ENCODE peak calls at places on chromosomes 12 and 14, in four cellular contexts. Q is substantia nigra; X is RPMI7951; P is stimulated activated CD8-positive, alpha-beta memory T cell treated with anti-CD3 and anti-CD28 coated beads, Interleukin-4, amount 100 ng/mL, for 1 hour. R is an unnamed sample.

GRCh38 chr12:4833511-4833910 is 76.2 kb upstream of the KCNA1 start:
- DNase-seq in Q (no peak), X (no peak), P (no peak), R (no peak)

GRCh38 chr14:81435578-81436295 is 35.6 kb upstream of the STON2 start:
- DNase-seq in Q (peak; percentile 50), X (peak; percentile 35), P (no peak), R (peak; percentile 76)

GRCh38 chr12:77891531-77892147 is 60.9 kb downstream of the NAV3 start:
- DNase-seq in P (no peak), X (no peak), Q (no peak), R (no peak)

GRCh38 chr12:124869011-124869665 is 5.5 kb upstream of the SCARB1 start:
- DNase-seq in Q (no peak), X (peak; percentile 70), P (no peak), R (no peak)

GRCh38 chr14:55237999-55238680 is 33.1 kb upstream of the FBXO34 start:
- DNase-seq in P (no peak), Q (no peak), X (peak; percentile 62), R (no peak)

GRCh38 chr12:78229491-78230209 is 399.0 kb downstream of the NAV3 start:
- DNase-seq in Q (no peak), P (no peak), X (peak; percentile 49), R (peak; percentile 59)

GRCh38 chr12:62103736-62104135 is 156.5 kb upstream of the USP15 start:
- DNase-seq in P (no peak), X (no peak), Q (no peak), R (no peak)

GRCh38 chr12:48291511-48291910 is 59.2 kb downstream of the ZNF641 start:
- DNase-seq in X (no peak), Q (no peak), P (no peak), R (no peak)

GRCh38 chr14:104343690-104344640 is 205.6 kb downstream of the KIF26A start:
- DNase-seq in X (no peak), Q (no peak), P (no peak), R (no peak)

GRCh38 chr12:52655251-52655650 is 3.2 kb upstream of the KRT2 start:
- DNase-seq in Q (no peak), X (no peak), P (no peak), R (no peak)

GRCh38 chr14:85317491-85318021 is 212.4 kb upstream of the FLRT2 start:
- DNase-seq in P (no peak), X (no peak), Q (no peak), R (no peak)

GRCh38 chr12:862303-862911 is 87.1 kb downstream of the RAD52 start:
- DNase-seq in P (no peak), Q (no peak), X (no peak), R (no peak)

GRCh38 chr12:50387487-50387886 is 8.9 kb downstream of the FAM186A start:
- DNase-seq in P (no peak), Q (no peak), X (no peak), R (no peak)

GRCh38 chr14:63157195-63157594 is 47.0 kb upstream of the RHOJ start:
- DNase-seq in P (no peak), Q (no peak), X (no peak), R (no peak)

GRCh38 chr12:8698132-8698829 is 490 bp downstream of the RIMKLB start:
- DNase-seq in X (peak; percentile 49), Q (peak; percentile 46), P (no peak), R (peak; percentile 40)

GRCh38 chr14:64421166-64421565 is 33.0 kb downstream of the MTHFD1 start:
- DNase-seq in Q (no peak), P (no peak), X (peak; percentile 85), R (no peak)

GRCh38 chr12:58593557-58594304 is 326.6 kb downstream of the LRIG3 start:
- DNase-seq in P (no peak), X (peak; percentile 60), Q (no peak), R (no peak)

GRCh38 chr12:51549637-51550036 is 41.4 kb upstream of the SCN8A start:
- DNase-seq in P (no peak), X (no peak), Q (no peak), R (no peak)

GRCh38 chr12:27843714-27844245 is 63.7 kb upstream of the MANSC4 start:
- DNase-seq in Q (no peak), X (peak; percentile 91), P (no peak), R (peak; percentile 64)

GRCh38 chr12:69570545-69571399 is 14.5 kb upstream of the CCT2 start:
- DNase-seq in X (peak; percentile 56), Q (no peak), P (peak; percentile 9), R (peak; percentile 73)

GRCh38 chr12:105083551-105084105 is 630 bp downstream of the ALDH1L2 start:
- DNase-seq in X (peak; percentile 66), Q (peak; percentile 2), P (no peak), R (peak; percentile 71)

GRCh38 chr12:85424581-85425348 is 144.7 kb downstream of the ALX1 start:
- DNase-seq in P (no peak), Q (no peak), X (peak; percentile 5), R (peak; percentile 52)

GRCh38 chr14:101103321-101103901 is 199.9 kb upstream of the RTL1 start:
- DNase-seq in P (no peak), Q (no peak), X (peak; percentile 15), R (no peak)

GRCh38 chr12:20549115-20549719 is 145.9 kb upstream of the SLCO1C1 start:
- DNase-seq in P (no peak), X (no peak), Q (no peak), R (peak; percentile 42)

GRCh38 chr12:8449293-8449944 is 6.3 kb upstream of the CLEC6A start:
- DNase-seq in P (no peak), X (no peak), Q (no peak), R (no peak)

GRCh38 chr12:122062832-122063690 is 15.5 kb upstream of the MLXIP start:
- DNase-seq in X (peak; percentile 66), Q (no peak), P (no peak), R (peak; percentile 70)

GRCh38 chr14:101761881-101762529 is 496 bp downstream of the PPP2R5C start:
- DNase-seq in X (peak; percentile 3), Q (no peak), P (no peak), R (no peak)